ENCODE peak calls at places on chromosomes 3 and 15, in nine cellular contexts. One of them, this sample, is unnamed.

GRCh38 chr3:183826854-183827253 is 1.5 kb upstream of the MAP6D1 start:
- DNase-seq in mammary epithelial cell: no peak
- DNase-seq in ovary: no peak
- DNase-seq in GM13976: no peak
- DNase-seq in fibroblast of pulmonary artery: no peak
- DNase-seq in foreskin fibroblast: no peak
- DNase-seq in lower leg skin: no peak
- DNase-seq in heart left ventricle: no peak
- DNase-seq in B cell: no peak
- DNase-seq in this sample: no peak

GRCh38 chr15:90004671-90005070 is 3.5 kb downstream of the ZNF710 start:
- DNase-seq in mammary epithelial cell: peak; percentile 97
- DNase-seq in ovary: no peak
- DNase-seq in GM13976: no peak
- DNase-seq in fibroblast of pulmonary artery: peak; percentile 95
- DNase-seq in foreskin fibroblast: peak; percentile 97
- DNase-seq in lower leg skin: peak; percentile 87
- DNase-seq in heart left ventricle: no peak
- DNase-seq in B cell: no peak
- DNase-seq in this sample: no peak

GRCh38 chr3:124107491-124107890 is 115.6 kb upstream of the ROPN1 start:
- DNase-seq in mammary epithelial cell: no peak
- DNase-seq in ovary: no peak
- DNase-seq in GM13976: no peak
- DNase-seq in fibroblast of pulmonary artery: no peak
- DNase-seq in foreskin fibroblast: no peak
- DNase-seq in lower leg skin: no peak
- DNase-seq in heart left ventricle: no peak
- DNase-seq in B cell: no peak
- DNase-seq in this sample: no peak

GRCh38 chr3:157082305-157082981 is 77.5 kb downstream of the CCNL1 start:
- DNase-seq in mammary epithelial cell: peak; percentile 96
- DNase-seq in ovary: no peak
- DNase-seq in GM13976: no peak
- DNase-seq in fibroblast of pulmonary artery: peak; percentile 40
- DNase-seq in foreskin fibroblast: peak; percentile 88
- DNase-seq in lower leg skin: peak; percentile 70
- DNase-seq in heart left ventricle: no peak
- DNase-seq in B cell: no peak
- DNase-seq in this sample: no peak

GRCh38 chr15:101765772-101766456 is 37.4 kb upstream of the OR4F6 start:
- DNase-seq in mammary epithelial cell: no peak
- DNase-seq in ovary: no peak
- DNase-seq in GM13976: peak; percentile 24
- DNase-seq in fibroblast of pulmonary artery: no peak
- DNase-seq in foreskin fibroblast: no peak
- DNase-seq in lower leg skin: peak; percentile 34
- DNase-seq in heart left ventricle: no peak
- DNase-seq in B cell: no peak
- DNase-seq in this sample: no peak

GRCh38 chr3:189621948-189622603 is 9.1 kb upstream of the TP63 start:
- DNase-seq in mammary epithelial cell: peak; percentile 43
- DNase-seq in ovary: no peak
- DNase-seq in GM13976: no peak
- DNase-seq in fibroblast of pulmonary artery: peak; percentile 8
- DNase-seq in foreskin fibroblast: no peak
- DNase-seq in lower leg skin: no peak
- DNase-seq in heart left ventricle: no peak
- DNase-seq in B cell: no peak
- DNase-seq in this sample: no peak

GRCh38 chr15:64285871-64286270 is 70.1 kb downstream of the CSNK1G1 start:
- DNase-seq in mammary epithelial cell: no peak
- DNase-seq in ovary: no peak
- DNase-seq in GM13976: no peak
- DNase-seq in fibroblast of pulmonary artery: no peak
- DNase-seq in foreskin fibroblast: no peak
- DNase-seq in lower leg skin: no peak
- DNase-seq in heart left ventricle: no peak
- DNase-seq in B cell: no peak
- DNase-seq in this sample: no peak

GRCh38 chr3:195839260-195840010 is 27.7 kb upstream of the MUC4 start:
- DNase-seq in mammary epithelial cell: no peak
- DNase-seq in ovary: no peak
- DNase-seq in GM13976: no peak
- DNase-seq in fibroblast of pulmonary artery: no peak
- DNase-seq in foreskin fibroblast: peak; percentile 24
- DNase-seq in lower leg skin: no peak
- DNase-seq in heart left ventricle: peak; percentile 18
- DNase-seq in B cell: no peak
- DNase-seq in this sample: no peak

GRCh38 chr3:45026957-45027356 is 854 bp downstream of the CLEC3B start:
- DNase-seq in mammary epithelial cell: peak; percentile 27
- DNase-seq in ovary: no peak
- DNase-seq in GM13976: no peak
- DNase-seq in fibroblast of pulmonary artery: peak; percentile 43
- DNase-seq in foreskin fibroblast: peak; percentile 78
- DNase-seq in lower leg skin: peak; percentile 94
- DNase-seq in heart left ventricle: peak; percentile 94
- DNase-seq in B cell: no peak
- DNase-seq in this sample: no peak

GRCh38 chr3:81872566-81872965 is 111.1 kb upstream of the GBE1 start:
- DNase-seq in mammary epithelial cell: no peak
- DNase-seq in ovary: no peak
- DNase-seq in GM13976: no peak
- DNase-seq in fibroblast of pulmonary artery: no peak
- DNase-seq in foreskin fibroblast: peak; percentile 65
- DNase-seq in lower leg skin: no peak
- DNase-seq in heart left ventricle: no peak
- DNase-seq in B cell: no peak
- DNase-seq in this sample: no peak

GRCh38 chr3:69012111-69012835 is 1.2 kb downstream of the EOGT start:
- DNase-seq in mammary epithelial cell: peak; percentile 83
- DNase-seq in ovary: peak; percentile 41
- DNase-seq in GM13976: no peak
- DNase-seq in fibroblast of pulmonary artery: peak; percentile 31
- DNase-seq in foreskin fibroblast: peak; percentile 65
- DNase-seq in lower leg skin: no peak
- DNase-seq in heart left ventricle: peak; percentile 49
- DNase-seq in B cell: peak; percentile 8
- DNase-seq in this sample: peak; percentile 24

GRCh38 chr3:69011331-69011730 is 2.2 kb downstream of the EOGT start:
- DNase-seq in mammary epithelial cell: peak; percentile 31
- DNase-seq in ovary: no peak
- DNase-seq in GM13976: no peak
- DNase-seq in fibroblast of pulmonary artery: peak; percentile 39
- DNase-seq in foreskin fibroblast: no peak
- DNase-seq in lower leg skin: no peak
- DNase-seq in heart left ventricle: no peak
- DNase-seq in B cell: no peak
- DNase-seq in this sample: no peak

GRCh38 chr3:69013256-69014021 is at the start of gene EOGT:
- DNase-seq in mammary epithelial cell: peak; percentile 85
- DNase-seq in ovary: peak; percentile 91
- DNase-seq in GM13976: peak; percentile 91
- DNase-seq in fibroblast of pulmonary artery: peak; percentile 87
- DNase-seq in foreskin fibroblast: peak; percentile 96
- DNase-seq in lower leg skin: peak; percentile 96
- DNase-seq in heart left ventricle: peak; percentile 95
- DNase-seq in B cell: peak; percentile 80
- DNase-seq in this sample: peak; percentile 91

GRCh38 chr3:69014022-69014580 is 617 bp upstream of the EOGT start:
- DNase-seq in mammary epithelial cell: no peak
- DNase-seq in ovary: no peak
- DNase-seq in GM13976: no peak
- DNase-seq in fibroblast of pulmonary artery: no peak
- DNase-seq in foreskin fibroblast: peak; percentile 34
- DNase-seq in lower leg skin: no peak
- DNase-seq in heart left ventricle: no peak
- DNase-seq in B cell: no peak
- DNase-seq in this sample: no peak

GRCh38 chr3:69012836-69013255 is 638 bp downstream of the EOGT start:
- DNase-seq in mammary epithelial cell: no peak
- DNase-seq in ovary: peak; percentile 60
- DNase-seq in GM13976: peak; percentile 79
- DNase-seq in fibroblast of pulmonary artery: peak; percentile 68
- DNase-seq in foreskin fibroblast: peak; percentile 73
- DNase-seq in lower leg skin: peak; percentile 88
- DNase-seq in heart left ventricle: peak; percentile 68
- DNase-seq in B cell: no peak
- DNase-seq in this sample: peak; percentile 59
- TF ChIP-seq CTCF in mammary epithelial cell: no peak
- TF ChIP-seq CTCF in ovary: no peak
- TF ChIP-seq CTCF in GM13976: no peak
- TF ChIP-seq CTCF in fibroblast of pulmonary artery: no peak
- TF ChIP-seq CTCF in foreskin fibroblast: no peak
- TF ChIP-seq CTCF in lower leg skin: no peak
- TF ChIP-seq CTCF in heart left ventricle: no peak
- TF ChIP-seq CTCF in B cell: no peak
- TF ChIP-seq CTCF in this sample: no peak

GRCh38 chr3:182710557-182711157 is 82.6 kb upstream of the ATP11B start:
- DNase-seq in mammary epithelial cell: peak; percentile 11
- DNase-seq in ovary: no peak
- DNase-seq in GM13976: peak; percentile 50
- DNase-seq in fibroblast of pulmonary artery: peak; percentile 37
- DNase-seq in foreskin fibroblast: peak; percentile 42
- DNase-seq in lower leg skin: no peak
- DNase-seq in heart left ventricle: no peak
- DNase-seq in B cell: peak; percentile 33
- DNase-seq in this sample: no peak
- TF ChIP-seq CTCF in mammary epithelial cell: peak; percentile 61
- TF ChIP-seq CTCF in ovary: no peak
- TF ChIP-seq CTCF in GM13976: peak; percentile 40
- TF ChIP-seq CTCF in fibroblast of pulmonary artery: peak; percentile 63
- TF ChIP-seq CTCF in foreskin fibroblast: peak; percentile 58
- TF ChIP-seq CTCF in lower leg skin: no peak
- TF ChIP-seq CTCF in heart left ventricle: peak; percentile 50
- TF ChIP-seq CTCF in B cell: peak; percentile 81
- TF ChIP-seq CTCF in this sample: peak; percentile 85

GRCh38 chr15:41647269-41647668 is 12.9 kb upstream of the MGA start:
- DNase-seq in mammary epithelial cell: no peak
- DNase-seq in ovary: no peak
- DNase-seq in GM13976: no peak
- DNase-seq in fibroblast of pulmonary artery: no peak
- DNase-seq in foreskin fibroblast: no peak
- DNase-seq in lower leg skin: no peak
- DNase-seq in heart left ventricle: no peak
- DNase-seq in B cell: no peak
- DNase-seq in this sample: no peak
- TF ChIP-seq CTCF in mammary epithelial cell: no peak
- TF ChIP-seq CTCF in ovary: no peak
- TF ChIP-seq CTCF in GM13976: no peak
- TF ChIP-seq CTCF in fibroblast of pulmonary artery: no peak
- TF ChIP-seq CTCF in foreskin fibroblast: no peak
- TF ChIP-seq CTCF in lower leg skin: no peak
- TF ChIP-seq CTCF in heart left ventricle: no peak
- TF ChIP-seq CTCF in B cell: no peak
- TF ChIP-seq CTCF in this sample: no peak

DNA sequence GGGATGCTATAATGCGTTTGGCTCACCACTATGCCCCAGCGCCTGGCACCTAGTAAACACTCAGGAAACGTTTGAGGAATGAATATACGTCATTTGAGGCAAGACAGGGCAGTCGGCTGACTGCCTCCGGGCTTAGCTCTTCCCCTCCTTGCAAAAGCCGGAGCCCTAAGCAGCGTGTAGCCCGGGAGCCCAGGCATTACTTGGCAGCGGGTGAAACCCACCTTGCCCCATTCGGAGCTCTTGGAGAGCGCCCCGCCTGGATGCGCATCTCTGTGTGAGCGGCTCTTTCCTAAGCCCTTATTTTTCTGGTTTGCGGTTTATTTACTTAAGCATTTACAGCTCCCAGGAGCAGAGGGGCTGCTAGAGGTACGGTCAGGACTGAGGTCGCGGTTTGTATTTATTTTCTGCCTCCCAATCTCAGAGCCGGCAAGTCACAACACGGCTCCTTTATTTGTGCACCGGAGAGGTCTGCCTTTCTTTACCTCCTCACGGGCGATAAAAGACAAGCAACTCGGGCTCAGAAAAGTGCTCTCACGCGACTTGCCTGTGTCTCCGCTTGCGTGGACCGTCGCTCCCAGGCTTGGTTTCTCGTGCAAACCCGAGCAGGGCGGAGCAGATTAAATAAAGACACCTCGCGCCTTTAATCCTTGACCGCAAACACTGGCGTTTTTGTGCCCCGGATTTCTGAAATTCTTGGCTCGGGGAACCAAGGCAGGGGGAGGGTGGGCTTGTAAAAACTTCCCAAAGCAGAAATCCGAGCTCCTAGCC is 724 bp upstream of the ITPR1 start:
- DNase-seq in mammary epithelial cell: peak; percentile 80
- DNase-seq in ovary: peak; percentile 37
- DNase-seq in GM13976: peak; percentile 39
- DNase-seq in fibroblast of pulmonary artery: peak; percentile 87
- DNase-seq in foreskin fibroblast: peak; percentile 78
- DNase-seq in lower leg skin: peak; percentile 91
- DNase-seq in heart left ventricle: peak; percentile 68
- DNase-seq in B cell: peak; percentile 56
- DNase-seq in this sample: peak; percentile 37
- TF ChIP-seq CTCF in mammary epithelial cell: no peak
- TF ChIP-seq CTCF in ovary: no peak
- TF ChIP-seq CTCF in GM13976: no peak
- TF ChIP-seq CTCF in fibroblast of pulmonary artery: no peak
- TF ChIP-seq CTCF in foreskin fibroblast: no peak
- TF ChIP-seq CTCF in lower leg skin: no peak
- TF ChIP-seq CTCF in heart left ventricle: no peak
- TF ChIP-seq CTCF in B cell: no peak
- TF ChIP-seq CTCF in this sample: no peak

This sample was measured in endothelial cell.